ENCODE peak calls at places on chromosomes 7 and 10, in six cellular contexts. G is H9, B is sigmoid colon, Q is mammary epithelial cell, U is brain microvascular endothelial cell, N is tibial nerve. T is an unnamed sample.

GRCh38 chr10:103572597-103573321 is 79.3 kb downstream of the NEURL1 start:
- DNase-seq in G (no peak), B (no peak), Q (no peak), U (no peak), N (no peak), T (no peak)

GRCh38 chr7:112449353-112449752 is 907 bp upstream of the IFRD1 start:
- DNase-seq in G (no peak), B (no peak), Q (peak), U (peak), N (no peak), T (peak)

GRCh38 chr7:77738871-77739270 is 42.6 kb downstream of the RSBN1L start:
- DNase-seq in G (no peak), B (no peak), Q (no peak), U (peak), N (no peak), T (no peak)

GRCh38 chr10:62779487-62780248 is 24.9 kb upstream of the ADO start:
- DNase-seq in G (no peak), B (no peak), Q (peak), U (peak), N (no peak), T (no peak)

GRCh38 chr10:69681436-69681835 is 51.4 kb downstream of the FAM241B start:
- DNase-seq in G (no peak), B (peak), Q (no peak), U (no peak), N (no peak), T (no peak)

GRCh38 chr7:4633012-4633411 is 49.1 kb upstream of the FOXK1 start:
- DNase-seq in G (peak), B (no peak), Q (peak), U (peak), N (no peak), T (peak)

GRCh38 chr10:7551891-7552731 is 114.7 kb downstream of the ITIH5 start:
- DNase-seq in G (peak), B (no peak), Q (no peak), U (no peak), N (no peak), T (no peak)

GRCh38 chr7:129875745-129876411 is 76.9 kb downstream of the UBE2H start:
- DNase-seq in G (no peak), B (no peak), Q (peak), U (no peak), N (no peak), T (peak)

GRCh38 chr7:79359827-79360226 is 93.6 kb downstream of the MAGI2 start:
- DNase-seq in G (no peak), B (no peak), Q (no peak), U (no peak), N (no peak), T (no peak)

GRCh38 chr7:41146423-41146822 is 556.5 kb downstream of the INHBA start:
- DNase-seq in G (no peak), B (no peak), Q (no peak), U (no peak), N (no peak), T (no peak)

GRCh38 chr10:102281103-102281502 is 35.8 kb downstream of the GBF1 start:
- DNase-seq in G (no peak), B (no peak), Q (no peak), U (no peak), N (no peak), T (no peak)

GRCh38 chr10:80684217-80684616 is 146.5 kb downstream of the SH2D4B start:
- DNase-seq in G (no peak), B (no peak), Q (peak), U (peak), N (no peak), T (no peak)

GRCh38 chr10:30984563-30985328 is 46.9 kb downstream of the ZNF438 start:
- DNase-seq in G (no peak), B (no peak), Q (no peak), U (no peak), N (no peak), T (no peak)

GRCh38 chr7:101453617-101454016 is 90.9 kb downstream of the COL26A1 start:
- DNase-seq in G (no peak), B (no peak), Q (no peak), U (no peak), N (no peak), T (no peak)

GRCh38 chr7:158973440-158973839 is 117.1 kb downstream of the DYNC2I1 start:
- DNase-seq in G (peak), B (no peak), Q (no peak), U (no peak), N (no peak), T (no peak)

GRCh38 chr10:21173964-21174669 is 277.0 kb upstream of the NEBL start:
- DNase-seq in G (peak), B (no peak), Q (peak), U (no peak), N (no peak), T (no peak)

GRCh38 chr7:39567294-39567693 is 1.1 kb downstream of the YAE1 start:
- DNase-seq in G (no peak), B (no peak), Q (no peak), U (no peak), N (no peak), T (no peak)

GRCh38 chr10:33129181-33129928 is 171.3 kb upstream of the ITGB1 start:
- DNase-seq in G (no peak), B (no peak), Q (peak), U (peak), N (peak), T (peak)

GRCh38 chr7:28957064-28957821 is 887 bp downstream of the TRIL start:
- DNase-seq in G (peak), B (peak), Q (no peak), U (no peak), N (no peak), T (no peak)

GRCh38 chr7:13577566-13578145 is 411.8 kb downstream of the ETV1 start:
- DNase-seq in G (no peak), B (no peak), Q (no peak), U (peak), N (no peak), T (no peak)

GRCh38 chr7:98569606-98570337 is 47.3 kb upstream of the NPTX2 start:
- DNase-seq in G (no peak), B (peak), Q (no peak), U (no peak), N (no peak), T (no peak)

GRCh38 chr7:83365746-83366145 is 203.1 kb upstream of the PCLO start:
- DNase-seq in G (no peak), B (no peak), Q (no peak), U (no peak), N (no peak), T (no peak)

GRCh38 chr7:47153076-47153475 is 428.8 kb downstream of the TNS3 start:
- DNase-seq in G (no peak), B (no peak), Q (peak), U (peak), N (peak), T (no peak)

GRCh38 chr7:155887174-155887525 is 74.9 kb upstream of the SHH start:
- DNase-seq in G (no peak), B (peak), Q (no peak), U (no peak), N (no peak), T (no peak)

GRCh38 chr10:50325449-50326188 is 74.3 kb upstream of the ASAH2 start:
- DNase-seq in G (no peak), B (peak), Q (peak), U (peak), N (peak), T (peak)

GRCh38 chr10:11875499-11876281 is 52.5 kb downstream of the PROSER2 start:
- DNase-seq in G (no peak), B (peak), Q (peak), U (peak), N (peak), T (peak)

GRCh38 chr10:60816624-60817023 is 38.3 kb downstream of the CDK1 start:
- DNase-seq in G (no peak), B (peak), Q (peak), U (peak), N (peak), T (peak)

GRCh38 chr10:241451-241850 is 106.2 kb downstream of the ZMYND11 start:
- DNase-seq in G (no peak), B (no peak), Q (no peak), U (no peak), N (no peak), T (no peak)

GRCh38 chr10:122838880-122839279 is 6.8 kb downstream of the CUZD1 start:
- DNase-seq in G (no peak), B (no peak), Q (no peak), U (no peak), N (no peak), T (no peak)

GRCh38 chr7:155733582-155734444 is 78.5 kb downstream of the SHH start:
- DNase-seq in G (no peak), B (no peak), Q (no peak), U (no peak), N (no peak), T (no peak)

GRCh38 chr10:9301148-9301547 is 1246.7 kb downstream of the GATA3 start:
- DNase-seq in G (no peak), B (no peak), Q (peak), U (no peak), N (no peak), T (no peak)

GRCh38 chr7:94357076-94357475 is 37.6 kb upstream of the COL1A2 start:
- DNase-seq in G (no peak), B (no peak), Q (no peak), U (no peak), N (no peak), T (no peak)

GRCh38 chr10:1197384-1197783 is 141.2 kb downstream of the WDR37 start:
- DNase-seq in G (no peak), B (no peak), Q (no peak), U (no peak), N (no peak), T (no peak)

GRCh38 chr10:88999629-89000028 is 9.0 kb downstream of the FAS start:
- DNase-seq in G (no peak), B (no peak), Q (peak), U (no peak), N (no peak), T (no peak)

GRCh38 chr7:76358053-76358477 is 726 bp downstream of the YWHAG start:
- DNase-seq in G (no peak), B (peak), Q (peak), U (no peak), N (peak), T (no peak)

GRCh38 chr7:34059551-34059840 is 154.2 kb downstream of the BMPER start:
- DNase-seq in G (no peak), B (no peak), Q (no peak), U (no peak), N (no peak), T (no peak)

GRCh38 chr7:116776610-116777289 is 85.6 kb upstream of the CAPZA2 start:
- DNase-seq in G (no peak), B (no peak), Q (peak), U (peak), N (no peak), T (peak)

DNA sequence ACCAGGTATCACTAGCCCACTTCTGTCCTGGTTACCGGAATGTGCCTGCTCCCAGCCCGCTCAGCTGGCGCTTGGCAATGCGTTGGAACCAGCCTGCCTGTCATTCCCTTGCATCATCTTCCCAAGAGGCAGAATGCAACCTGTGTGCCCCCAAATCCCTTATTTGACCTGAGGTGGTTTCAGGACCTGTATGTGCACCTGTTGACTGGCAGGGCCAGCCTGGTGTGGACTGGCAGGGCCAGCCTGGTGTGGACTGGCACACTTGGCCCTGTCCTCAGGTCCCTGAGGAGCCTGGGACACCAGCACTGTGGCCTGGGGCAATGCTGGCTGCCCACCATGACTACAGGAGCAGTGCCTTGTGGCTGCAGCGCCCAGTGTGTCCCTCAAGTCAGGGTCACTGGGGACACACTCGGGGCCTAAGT is 38.2 kb downstream of the ZNF467 start:
- DNase-seq in G (no peak), B (peak), Q (no peak), U (no peak), N (no peak), T (no peak)
- H3K27ac ChIP-seq in G (no peak), B (no peak), Q (no peak), U (no peak), N (no peak), T (no peak)

DNA sequence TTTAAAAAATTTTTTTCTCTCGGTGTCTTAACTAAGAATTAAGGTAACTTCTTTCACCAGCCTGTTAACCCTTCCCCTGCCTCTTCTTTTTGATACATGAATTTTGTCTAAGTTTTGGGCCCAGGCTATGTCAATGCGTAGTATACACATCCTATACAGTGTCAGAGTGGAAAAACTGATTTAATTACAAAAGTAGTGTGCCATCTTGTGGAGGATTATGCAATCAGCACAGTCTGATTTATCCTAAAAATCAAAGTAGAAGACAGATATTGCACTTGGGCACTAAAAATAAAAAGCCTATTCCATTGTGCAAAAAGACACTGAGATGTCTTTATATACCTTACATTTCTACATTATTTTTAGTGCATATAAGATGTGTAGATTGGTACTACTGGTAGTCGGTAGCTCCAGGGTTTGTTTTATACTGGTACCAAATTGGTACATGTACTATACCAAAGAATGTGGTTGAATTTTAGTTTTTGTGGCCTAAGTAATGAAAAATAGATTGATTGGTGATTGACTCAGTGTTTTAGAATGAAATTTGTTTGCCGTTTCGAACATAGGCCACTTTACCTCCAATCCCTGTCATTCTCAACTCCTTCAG is 96.6 kb downstream of the MKLN1 start:
- DNase-seq in G (no peak), B (no peak), Q (peak), U (peak), N (peak), T (no peak)
- H3K27ac ChIP-seq in G (no peak), B (peak), Q (no peak), U (no peak), N (peak), T (no peak)

GRCh38 chr7:92613720-92614119 is 23.5 kb upstream of the FAM133B start:
- DNase-seq in G (no peak), B (no peak), Q (no peak), U (no peak), N (no peak), T (no peak)

GRCh38 chr7:92613214-92613613 is 23.0 kb upstream of the FAM133B start:
- DNase-seq in G (no peak), B (no peak), Q (no peak), U (no peak), N (no peak), T (no peak)

GRCh38 chr7:92611735-92612134 is 21.5 kb upstream of the FAM133B start:
- DNase-seq in G (no peak), B (no peak), Q (no peak), U (no peak), N (no peak), T (no peak)

GRCh38 chr7:92614586-92615237 is 24.5 kb upstream of the FAM133B start:
- DNase-seq in G (no peak), B (no peak), Q (no peak), U (no peak), N (no peak), T (no peak)

GRCh38 chr7:92612501-92612900 is 22.3 kb upstream of the FAM133B start:
- DNase-seq in G (no peak), B (no peak), Q (no peak), U (no peak), N (no peak), T (no peak)
- H3K27ac ChIP-seq in G (no peak), B (no peak), Q (no peak), U (peak), N (no peak), T (no peak)

GRCh38 chr10:58660577-58661255 is 148.0 kb downstream of the BICC1 start:
- DNase-seq in G (no peak), B (no peak), Q (peak), U (no peak), N (no peak), T (no peak)
- H3K27ac ChIP-seq in G (no peak), B (no peak), Q (peak), U (peak), N (no peak), T (peak)

GRCh38 chr7:92837214-92837749 is 909 bp upstream of the CDK6 start:
- DNase-seq in G (no peak), B (no peak), Q (peak), U (no peak), N (no peak), T (no peak)
- H3K27ac ChIP-seq in G (no peak), B (peak), Q (peak), U (peak), N (peak), T (peak)

T was measured in epithelial cell of prostate.